ENCODE peak calls at places on chromosomes 4 and X, in six cellular contexts. V is hypothalamus, B is HS-27A, Z is LHCN-M2, J is EL, Y is NCI-H774. T is an unnamed sample.

GRCh38 chrX:43868791-43869190 is 13.5 kb downstream of the MAOB start:
- DNase-seq in V (no peak), B (no peak), Z (no peak), J (no peak), Y (no peak), T (no peak)

GRCh38 chr4:53205970-53206369 is 159.9 kb downstream of the SCFD2 start:
- DNase-seq in V (no peak), B (no peak), Z (peak; percentile 70), J (peak; percentile 5), Y (no peak), T (no peak)

GRCh38 chr4:139865537-139865936 is 199.9 kb downstream of the MGST2 start:
- DNase-seq in V (no peak), B (no peak), Z (no peak), J (no peak), Y (no peak), T (no peak)

GRCh38 chr4:101787917-101788316 is 2.6 kb upstream of the BANK1 start:
- DNase-seq in V (no peak), B (no peak), Z (no peak), J (no peak), Y (no peak), T (no peak)

GRCh38 chr4:47837582-47838294 is at the start of gene CORIN:
- DNase-seq in V (no peak), B (no peak), Z (no peak), J (no peak), Y (no peak), T (peak; percentile 3)

GRCh38 chr4:87093443-87094123 is 126.8 kb downstream of the KLHL8 start:
- DNase-seq in V (no peak), B (no peak), Z (peak; percentile 44), J (peak; percentile 54), Y (no peak), T (peak; percentile 94)

GRCh38 chr4:140884431-140885058 is 128.4 kb upstream of the TBC1D9 start:
- DNase-seq in V (no peak), B (peak; percentile 39), Z (peak; percentile 55), J (peak; percentile 68), Y (no peak), T (peak; percentile 11)

GRCh38 chr4:87974856-87975462 is 555 bp upstream of the SPP1 start:
- DNase-seq in V (peak; percentile 7), B (no peak), Z (no peak), J (no peak), Y (no peak), T (no peak)

GRCh38 chrX:94053575-94053974 is 379.6 kb downstream of the FAM133A start:
- DNase-seq in V (no peak), B (no peak), Z (no peak), J (no peak), Y (no peak), T (peak; percentile 46)

GRCh38 chr4:1851160-1851559 is 4.8 kb downstream of the LETM1 start:
- DNase-seq in V (no peak), B (no peak), Z (no peak), J (no peak), Y (no peak), T (no peak)

GRCh38 chr4:124053872-124054538 is 657.4 kb downstream of the SPRY1 start:
- DNase-seq in V (no peak), B (no peak), Z (peak; percentile 65), J (peak; percentile 11), Y (no peak), T (no peak)

GRCh38 chrX:65300104-65300809 is 234.3 kb downstream of the LAS1L start:
- DNase-seq in V (no peak), B (no peak), Z (no peak), J (no peak), Y (no peak), T (no peak)

GRCh38 chr4:173934933-173935620 is 348.4 kb downstream of the FBXO8 start:
- DNase-seq in V (no peak), B (no peak), Z (no peak), J (no peak), Y (no peak), T (no peak)

GRCh38 chr4:139988863-139989765 is 164.9 kb downstream of the MAML3 start:
- DNase-seq in V (no peak), B (peak; percentile 89), Z (peak; percentile 92), J (peak; percentile 93), Y (no peak), T (peak; percentile 93)

GRCh38 chr4:77344784-77345183 is 187.8 kb downstream of the CCNG2 start:
- DNase-seq in V (no peak), B (no peak), Z (no peak), J (no peak), Y (no peak), T (no peak)

GRCh38 chr4:123937612-123938011 is 541.0 kb downstream of the SPRY1 start:
- DNase-seq in V (no peak), B (no peak), Z (no peak), J (no peak), Y (no peak), T (no peak)

GRCh38 chrX:12443534-12444098 is 305.3 kb downstream of the FRMPD4 start:
- DNase-seq in V (no peak), B (no peak), Z (no peak), J (no peak), Y (no peak), T (no peak)

GRCh38 chr4:9963328-9963727 is 58.0 kb downstream of the SLC2A9 start:
- DNase-seq in V (no peak), B (no peak), Z (no peak), J (no peak), Y (no peak), T (no peak)

GRCh38 chrX:74242050-74242449 is 61.9 kb upstream of the ZCCHC13 start:
- DNase-seq in V (no peak), B (no peak), Z (peak; percentile 35), J (peak; percentile 57), Y (no peak), T (peak; percentile 35)

GRCh38 chr4:2075171-2075986 is 16.3 kb downstream of the NAT8L start:
- DNase-seq in V (no peak), B (no peak), Z (no peak), J (no peak), Y (no peak), T (no peak)

GRCh38 chr4:176548571-176548970 is 228.8 kb downstream of the SPCS3 start:
- DNase-seq in V (no peak), B (peak; percentile 72), Z (peak; percentile 73), J (peak; percentile 87), Y (no peak), T (peak; percentile 64)

GRCh38 chr4:169121920-169122319 is 111.9 kb upstream of the CBR4 start:
- DNase-seq in V (no peak), B (no peak), Z (no peak), J (no peak), Y (no peak), T (no peak)

GRCh38 chrX:95703696-95704095 is 980.9 kb upstream of the DIAPH2 start:
- DNase-seq in V (no peak), B (no peak), Z (no peak), J (no peak), Y (no peak), T (no peak)

GRCh38 chrX:149720021-149720689 is 8.3 kb downstream of the MAGEA11 start:
- DNase-seq in V (no peak), B (no peak), Z (no peak), J (no peak), Y (no peak), T (no peak)

GRCh38 chr4:126961661-126962060 is 671.1 kb upstream of the INTU start:
- DNase-seq in V (no peak), B (no peak), Z (no peak), J (no peak), Y (no peak), T (no peak)

GRCh38 chrX:18872621-18873020 is 111.3 kb downstream of the PHKA2 start:
- DNase-seq in V (no peak), B (no peak), Z (no peak), J (no peak), Y (no peak), T (no peak)

GRCh38 chr4:151688003-151688784 is 72.6 kb downstream of the GATB start:
- DNase-seq in V (no peak), B (no peak), Z (no peak), J (peak; percentile 89), Y (no peak), T (no peak)